ENCODE peak calls at places on chromosomes 4 and X, in five cellular contexts. C is HCT116; F is mucosa of descending colon; Z is CD8-positive, alpha-beta T cell; L is thyroid gland. O is an unnamed sample.

GRCh38 chr4:158025131-158025530 is 147.7 kb downstream of the GASK1B start:
- DNase-seq in C (peak), F (no peak), Z (no peak), L (no peak), O (no peak)

GRCh38 chrX:107747596-107748161 is 27.9 kb downstream of the TSC22D3 start:
- DNase-seq in C (no peak), F (no peak), Z (no peak), L (peak), O (no peak)

GRCh38 chrX:40244980-40245379 is 147.2 kb upstream of the BCOR start:
- DNase-seq in C (no peak), F (no peak), Z (no peak), L (no peak), O (no peak)

GRCh38 chr4:2732526-2732925 is 23.6 kb downstream of the TNIP2 start:
- DNase-seq in C (no peak), F (no peak), Z (no peak), L (no peak), O (no peak)

GRCh38 chr4:144645621-144646522 is at the start of gene HHIP:
- DNase-seq in C (no peak), F (peak), Z (peak), L (no peak), O (peak)

GRCh38 chrX:150291014-150291413 is 72.1 kb upstream of the MAMLD1 start:
- DNase-seq in C (no peak), F (no peak), Z (no peak), L (no peak), O (no peak)

GRCh38 chr4:125483278-125483677 is 168.5 kb downstream of the FAT4 start:
- DNase-seq in C (no peak), F (no peak), Z (no peak), L (no peak), O (no peak)

GRCh38 chr4:8079031-8079885 is 79.4 kb downstream of the ABLIM2 start:
- DNase-seq in C (no peak), F (no peak), Z (no peak), L (no peak), O (peak)

GRCh38 chr4:139861471-139861870 is 195.9 kb downstream of the MGST2 start:
- DNase-seq in C (no peak), F (no peak), Z (no peak), L (no peak), O (no peak)
- TF ChIP-seq CTCF in C (no peak), F (no peak), Z (no peak), L (no peak), O (no peak)

DNA sequence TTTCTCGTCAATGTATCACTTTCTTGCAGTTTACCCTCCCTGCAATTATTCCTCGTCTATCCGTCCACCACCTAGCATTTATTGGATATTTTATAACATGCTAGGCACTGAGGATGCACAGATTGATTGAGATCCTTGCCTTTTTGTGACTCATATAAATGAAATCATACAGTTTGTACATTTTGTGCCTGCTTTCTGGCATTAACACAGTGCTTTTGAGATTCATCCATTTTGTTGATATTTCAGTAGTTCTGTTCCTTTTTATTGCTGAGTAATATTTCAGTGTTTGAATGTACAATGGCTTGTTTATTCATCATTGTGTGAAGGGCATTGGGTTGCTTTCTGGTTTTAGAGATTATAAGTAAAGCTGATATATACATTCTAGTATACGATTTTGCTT is 841 bp downstream of the TBC1D19 start:
- DNase-seq in C (no peak), F (no peak), Z (no peak), L (no peak), O (no peak)
- TF ChIP-seq CTCF in C (no peak), F (no peak), Z (no peak), L (no peak), O (no peak)

GRCh38 chrX:53294024-53294648 is 12.8 kb upstream of the IQSEC2 start:
- DNase-seq in C (no peak), F (no peak), Z (no peak), L (no peak), O (no peak)
- TF ChIP-seq CTCF in C (no peak), F (no peak), Z (no peak), L (no peak), O (no peak)

DNA sequence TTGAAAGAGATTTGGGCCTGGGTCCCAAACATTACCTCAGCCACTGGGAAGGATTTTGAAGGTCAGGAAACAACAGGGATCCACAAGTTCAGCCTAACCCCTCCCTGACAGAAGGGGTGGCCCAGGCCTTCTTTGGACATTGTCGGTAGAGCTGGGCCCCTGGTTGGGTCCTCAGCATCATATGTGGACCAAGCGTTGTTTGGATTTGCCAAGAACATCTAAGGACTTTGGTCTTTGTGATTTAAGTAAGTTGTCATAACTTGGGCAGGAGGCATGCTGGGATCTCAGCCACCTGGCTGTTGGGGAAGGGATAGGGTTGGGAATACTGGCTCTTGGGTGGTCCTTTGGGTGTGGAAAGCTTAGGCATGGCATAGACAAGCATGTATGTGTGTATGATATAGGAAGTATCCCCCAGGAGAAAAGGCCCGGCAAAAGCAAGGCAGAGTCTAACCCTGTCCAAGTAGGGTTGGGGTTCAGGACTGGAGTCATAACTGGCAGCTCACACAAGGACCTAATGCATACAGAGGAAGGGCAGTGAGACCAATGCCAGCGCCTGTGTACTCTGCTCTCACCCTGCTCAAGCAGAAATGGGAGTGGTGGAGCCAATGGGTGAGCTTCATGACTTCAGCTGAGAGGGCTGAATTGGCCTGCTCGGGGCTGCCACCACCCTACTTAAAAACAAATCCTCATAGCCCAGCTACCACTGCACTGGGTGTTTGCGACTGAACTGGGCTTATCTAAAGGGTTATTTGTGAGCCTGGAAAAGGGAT is 102.8 kb downstream of the RTL5 start:
- DNase-seq in C (no peak), F (no peak), Z (no peak), L (no peak), O (peak)
- TF ChIP-seq CTCF in C (no peak), F (no peak), Z (no peak), L (no peak), O (no peak)